ENCODE peak calls at places on chromosomes 13 and 19, in four cellular contexts. J is activated CD8-positive, alpha-beta memory T cell treated with anti-CD3 and anti-CD28 coated beads for 24 hours; C is stimulated activated CD4-positive, alpha-beta T cell treated with anti-CD3 and anti-CD28 coated beads, Interleukin-4, amount 100 ng/mL, for 1 hour; Z is Calu3. D is an unnamed sample.

GRCh38 chr13:111006508-111007031 is 91.7 kb upstream of the ANKRD10 start:
- DNase-seq in J (no peak), C (no peak), Z (no peak), D (no peak)

GRCh38 chr19:10510301-10510802 is 6.9 kb downstream of the S1PR5 start:
- DNase-seq in J (peak; percentile 86), C (peak; percentile 65), Z (peak; percentile 27), D (no peak)

GRCh38 chr13:35768551-35768950 is 292.1 kb upstream of the MAB21L1 start:
- DNase-seq in J (no peak), C (no peak), Z (no peak), D (no peak)

GRCh38 chr13:107753286-107753685 is 462.1 kb downstream of the LIG4 start:
- DNase-seq in J (no peak), C (no peak), Z (no peak), D (no peak)

GRCh38 chr13:24074687-24075086 is 85.8 kb upstream of the SPATA13 start:
- DNase-seq in J (no peak), C (no peak), Z (no peak), D (no peak)

GRCh38 chr19:42323852-42324654 is 1.4 kb upstream of the MEGF8 start:
- DNase-seq in J (peak; percentile 66), C (peak; percentile 23), Z (peak; percentile 43), D (no peak)

GRCh38 chr19:9671654-9672053 is 3.2 kb downstream of the ZNF562 start:
- DNase-seq in J (no peak), C (no peak), Z (no peak), D (no peak)

GRCh38 chr19:38361633-38362075 is 12.7 kb upstream of the PSMD8 start:
- DNase-seq in J (peak; percentile 86), C (peak; percentile 64), Z (peak; percentile 88), D (peak; percentile 81)

GRCh38 chr19:50486823-50487515 is 10.3 kb upstream of the GARIN5A start:
- DNase-seq in J (peak; percentile 80), C (peak; percentile 60), Z (peak; percentile 52), D (no peak)

GRCh38 chr13:95643471-95643813 is 1.1 kb downstream of the DZIP1 start:
- DNase-seq in J (no peak), C (no peak), Z (no peak), D (no peak)

GRCh38 chr19:17681505-17682125 is 6.5 kb downstream of the UNC13A start:
- DNase-seq in J (peak; percentile 68), C (peak; percentile 42), Z (peak; percentile 13), D (no peak)

GRCh38 chr19:38208571-38208970 is 15.5 kb downstream of the DPF1 start:
- DNase-seq in J (no peak), C (no peak), Z (no peak), D (no peak)

GRCh38 chr19:47740866-47741519 is 4.4 kb upstream of the NOP53 start:
- DNase-seq in J (no peak), C (no peak), Z (no peak), D (no peak)

GRCh38 chr13:37148501-37148900 is 43.0 kb upstream of the CSNK1A1L start:
- DNase-seq in J (no peak), C (no peak), Z (no peak), D (no peak)

GRCh38 chr19:5588441-5588840 is 20.7 kb upstream of the TINCR start:
- DNase-seq in J (no peak), C (no peak), Z (no peak), D (no peak)

GRCh38 chr19:10517760-10518443 is 655 bp upstream of the S1PR5 start:
- DNase-seq in J (no peak), C (no peak), Z (peak; percentile 5), D (peak; percentile 55)

GRCh38 chr19:12733369-12733896 is 1.1 kb downstream of the TRIR start:
- DNase-seq in J (peak; percentile 78), C (peak; percentile 56), Z (peak; percentile 33), D (no peak)

GRCh38 chr19:4453232-4454179 is 4.1 kb downstream of the UBXN6 start:
- DNase-seq in J (no peak), C (no peak), Z (no peak), D (no peak)

D was measured in D721Med.